ENCODE peak calls at places on chromosomes 12 and 14, in five cellular contexts. B is fibroblast of pulmonary artery, I is A549, J is left ventricle myocardium inferior, W is NCI-H1105 treated with DMSO at 0.1 percent for 48 hours. S is an unnamed sample.

GRCh38 chr12:126219654-126220279 is 1154.5 kb downstream of the AACS start:
- DNase-seq in W (no peak), I (no peak), J (no peak), B (no peak), S (no peak)

GRCh38 chr12:63313139-63313538 is 162.1 kb upstream of the AVPR1A start:
- DNase-seq in I (no peak), B (no peak), J (no peak), W (no peak), S (no peak)

GRCh38 chr12:56781726-56782125 is 18.6 kb downstream of the HSD17B6 start:
- DNase-seq in I (no peak), J (no peak), B (no peak), W (no peak), S (no peak)

GRCh38 chr14:61153436-61153835 is 127.7 kb downstream of the TMEM30B start:
- DNase-seq in J (no peak), W (no peak), B (peak), I (no peak), S (no peak)

GRCh38 chr12:126112141-126112540 is 1046.9 kb downstream of the AACS start:
- DNase-seq in I (no peak), W (no peak), J (no peak), B (no peak), S (no peak)

GRCh38 chr12:21940972-21941521 is at the start of gene ABCC9:
- DNase-seq in B (peak), J (peak), W (no peak), I (no peak), S (no peak)

GRCh38 chr12:38151991-38152700 is 164.4 kb upstream of the ALG10B start:
- DNase-seq in B (no peak), J (no peak), I (no peak), W (no peak), S (no peak)

GRCh38 chr14:106491851-106492250 is 965.5 kb downstream of the TMEM121 start:
- DNase-seq in J (no peak), B (no peak), I (peak), W (no peak), S (peak)

GRCh38 chr12:40734283-40734682 is 42.0 kb downstream of the CNTN1 start:
- DNase-seq in I (no peak), J (no peak), W (no peak), B (no peak), S (no peak)

GRCh38 chr12:108633534-108634224 is at the start of gene SELPLG:
- DNase-seq in W (no peak), B (no peak), I (no peak), J (peak), S (peak)

GRCh38 chr12:45483571-45483970 is 245.9 kb upstream of the ARID2 start:
- DNase-seq in B (peak), J (peak), I (no peak), W (no peak), S (no peak)

GRCh38 chr14:96824283-96824682 is 27.1 kb downstream of the VRK1 start:
- DNase-seq in B (peak), I (no peak), W (no peak), J (no peak), S (no peak)

GRCh38 chr12:65306603-65307501 is 28.4 kb downstream of the MSRB3 start:
- DNase-seq in B (peak), I (peak), W (peak), J (peak), S (no peak)

GRCh38 chr12:21988619-21989018 is 47.4 kb upstream of the ABCC9 start:
- DNase-seq in I (no peak), W (no peak), B (no peak), J (no peak), S (no peak)

GRCh38 chr12:22312336-22312735 is 22.2 kb downstream of the ST8SIA1 start:
- DNase-seq in W (no peak), B (peak), I (peak), J (peak), S (no peak)

GRCh38 chr14:24674204-24674970 is 40.4 kb upstream of the GZMB start:
- DNase-seq in J (no peak), B (no peak), I (no peak), W (no peak), S (no peak)

GRCh38 chr12:65818454-65819382 is 5.6 kb upstream of the HMGA2 start:
- DNase-seq in I (no peak), J (no peak), W (no peak), B (no peak), S (no peak)

GRCh38 chr12:15206831-15207394 is 14.3 kb downstream of the RERG start:
- DNase-seq in W (peak), I (no peak), B (no peak), J (no peak), S (no peak)

GRCh38 chr14:59997496-59997895 is 77.6 kb downstream of the LRRC9 start:
- DNase-seq in B (peak), W (peak), J (no peak), I (no peak), S (no peak)

GRCh38 chr14:32633214-32633864 is 304.2 kb downstream of the AKAP6 start:
- DNase-seq in W (no peak), I (no peak), B (no peak), J (no peak), S (no peak)

GRCh38 chr12:116299064-116299463 is 21.6 kb upstream of the MED13L start:
- DNase-seq in I (no peak), B (no peak), W (no peak), J (no peak), S (no peak)

GRCh38 chr12:4379410-4379809 is at the start of gene FGF23:
- DNase-seq in B (peak), J (no peak), W (peak), I (no peak), S (no peak)

GRCh38 chr12:96208346-96208745 is 14.2 kb downstream of the ELK3 start:
- DNase-seq in B (peak), J (no peak), I (no peak), W (no peak), S (no peak)

GRCh38 chr14:56487090-56487667 is 92.4 kb upstream of the TMEM260 start:
- DNase-seq in J (no peak), B (peak), I (peak), W (peak), S (no peak)

GRCh38 chr12:61521258-61521657 is 738.9 kb upstream of the USP15 start:
- DNase-seq in J (no peak), B (no peak), I (no peak), W (no peak), S (no peak)

GRCh38 chr14:51604078-51604477 is 47.6 kb upstream of the FRMD6 start:
- DNase-seq in J (no peak), B (peak), I (no peak), W (no peak), S (no peak)

GRCh38 chr12:98638009-98638408 is 6.6 kb downstream of the IKBIP start:
- DNase-seq in B (no peak), W (no peak), J (no peak), I (no peak), S (no peak)

GRCh38 chr14:50619569-50620141 is 48.5 kb downstream of the SAV1 start:
- DNase-seq in J (no peak), I (peak), W (peak), B (peak), S (peak)

GRCh38 chr12:64450711-64451486 is 1.0 kb upstream of the TBK1 start:
- DNase-seq in I (no peak), W (peak), J (no peak), B (no peak), S (no peak)

S was measured in memory B cell.